ENCODE peak calls at places on chromosomes 11 and 22, in seven cellular contexts. I is stomach; G is CD8-positive, alpha-beta memory T cell; N is tibial artery; O is right lobe of liver; X is psoas muscle; K is fibroblast of lung. W is an unnamed sample.

GRCh38 chr22:44913198-44913983 is 96.4 kb downstream of the PHF21B start:
- DNase-seq in N (peak; percentile 35), G (no peak), X (no peak), O (peak; percentile 36), I (no peak), K (no peak), W (no peak)

GRCh38 chr11:36228689-36229088 is 60.5 kb downstream of the COMMD9 start:
- DNase-seq in O (no peak), X (peak; percentile 37), K (no peak), G (no peak), N (peak; percentile 69), I (no peak), W (no peak)

GRCh38 chr11:60994450-60995135 is 23.1 kb downstream of the CD6 start:
- DNase-seq in K (no peak), I (no peak), G (no peak), O (no peak), X (no peak), N (no peak), W (no peak)

GRCh38 chr11:121460941-121461514 is 8.3 kb upstream of the SORL1-AS1 start:
- DNase-seq in G (no peak), I (no peak), N (no peak), X (no peak), O (peak; percentile 91), K (no peak), W (no peak)

GRCh38 chr11:114308689-114309089 is 12.5 kb downstream of the NNMT start:
- DNase-seq in I (no peak), G (no peak), O (peak; percentile 89), X (no peak), N (peak; percentile 86), K (peak; percentile 66), W (no peak)

GRCh38 chr11:10450451-10451398 is 4.3 kb upstream of the AMPD3 start:
- DNase-seq in O (peak; percentile 79), X (peak; percentile 41), K (peak; percentile 24), G (peak; percentile 60), N (no peak), I (peak; percentile 74), W (peak; percentile 62)

GRCh38 chr11:130609121-130610035 is 160.9 kb downstream of the ADAMTS15 start:
- DNase-seq in G (no peak), O (no peak), N (peak; percentile 98), K (no peak), I (peak; percentile 57), X (peak; percentile 85), W (no peak)

GRCh38 chr22:26310616-26311015 is 118.4 kb upstream of the ASPHD2 start:
- DNase-seq in O (no peak), X (no peak), K (no peak), N (no peak), I (no peak), G (no peak), W (no peak)

GRCh38 chr11:114160884-114161283 is 101.4 kb downstream of the ZBTB16 start:
- DNase-seq in O (no peak), N (no peak), X (no peak), I (no peak), K (no peak), G (no peak), W (no peak)

GRCh38 chr11:123302751-123303195 is 107.7 kb upstream of the CLMP start:
- DNase-seq in G (no peak), O (no peak), X (no peak), I (no peak), K (peak; percentile 65), N (no peak), W (no peak)

GRCh38 chr11:129204439-129204838 is 12.3 kb upstream of the ARHGAP32 start:
- DNase-seq in N (no peak), O (no peak), X (no peak), K (no peak), I (no peak), G (no peak), W (no peak)

GRCh38 chr11:76783901-76784813 is 1.0 kb downstream of the TSKU start:
- DNase-seq in K (peak; percentile 88), X (peak; percentile 73), G (no peak), I (peak; percentile 56), N (peak; percentile 88), O (peak; percentile 61), W (no peak)

GRCh38 chr11:112017538-112017937 is 7.7 kb upstream of the DLAT start:
- DNase-seq in I (no peak), X (no peak), G (no peak), O (peak; percentile 60), N (no peak), K (peak; percentile 59), W (no peak)

GRCh38 chr11:14622241-14622954 is 21.2 kb upstream of the PDE3B start:
- DNase-seq in X (no peak), G (no peak), O (no peak), N (no peak), K (no peak), I (no peak), W (no peak)

GRCh38 chr11:73883856-73884255 is 7.1 kb downstream of the PAAF1 start:
- DNase-seq in G (no peak), N (no peak), O (no peak), X (no peak), I (no peak), K (no peak), W (no peak)

GRCh38 chr22:37803195-37803635 is 4.5 kb upstream of the GCAT start:
- DNase-seq in K (no peak), I (no peak), X (no peak), G (no peak), N (no peak), O (no peak), W (no peak)

GRCh38 chr22:42022162-42022847 is 23.7 kb downstream of the WBP2NL start:
- DNase-seq in N (no peak), G (no peak), K (no peak), X (no peak), O (no peak), I (no peak), W (no peak)

GRCh38 chr22:39530136-39530535 is 2.4 kb downstream of the RPS19BP1 start:
- DNase-seq in O (no peak), I (no peak), X (no peak), N (no peak), G (no peak), K (no peak), W (no peak)
- H3K4me1 ChIP-seq in O (peaks cover 3% of the 10 kb centered on the region), I (peaks cover 53% of the 10 kb centered on the region), X (peaks cover 43% of the 10 kb centered on the region), N (peaks cover 46% of the 10 kb centered on the region), G (peaks cover 70% of the 10 kb centered on the region), K (peaks cover 17% of the 10 kb centered on the region), W (peaks cover 47% of the 10 kb centered on the region)

GRCh38 chr11:131656179-131656838 is 285.9 kb downstream of the NTM start:
- DNase-seq in N (no peak), G (no peak), O (no peak), I (no peak), X (no peak), K (no peak), W (no peak)
- H3K4me1 ChIP-seq in N (no peaks in the 10 kb centered on the region), G (no peaks in the 10 kb centered on the region), O (no peaks in the 10 kb centered on the region), I (no peaks in the 10 kb centered on the region), X (no peaks in the 10 kb centered on the region), K (no peaks in the 10 kb centered on the region), W (no peaks in the 10 kb centered on the region)

GRCh38 chr22:49933236-49933921 is 14.9 kb downstream of the CRELD2 start:
- DNase-seq in X (peak; percentile 83), N (no peak), G (no peak), K (no peak), O (peak; percentile 81), I (peak; percentile 64), W (no peak)
- H3K4me1 ChIP-seq in X (peaks cover 64% of the 10 kb centered on the region), N (peaks cover 57% of the 10 kb centered on the region), G (peaks cover 38% of the 10 kb centered on the region), K (peaks cover 24% of the 10 kb centered on the region), O (no peaks in the 10 kb centered on the region), I (peaks cover 70% of the 10 kb centered on the region), W (peaks cover 35% of the 10 kb centered on the region)

GRCh38 chr11:30455025-30455424 is 131.1 kb downstream of the MPPED2 start:
- DNase-seq in X (no peak), O (no peak), K (no peak), I (no peak), N (no peak), G (no peak), W (no peak)

GRCh38 chr11:30452114-30452513 is 129.2 kb downstream of the ARL14EP start:
- DNase-seq in K (no peak), I (no peak), N (no peak), G (no peak), O (no peak), X (no peak), W (no peak)

GRCh38 chr11:30452842-30453241 is 129.9 kb downstream of the ARL14EP start:
- DNase-seq in N (no peak), O (no peak), K (no peak), G (no peak), I (no peak), X (no peak), W (no peak)

GRCh38 chr11:30454108-30454507 is 131.2 kb downstream of the ARL14EP start:
- DNase-seq in X (no peak), N (no peak), O (no peak), I (no peak), G (no peak), K (no peak), W (no peak)

DNA sequence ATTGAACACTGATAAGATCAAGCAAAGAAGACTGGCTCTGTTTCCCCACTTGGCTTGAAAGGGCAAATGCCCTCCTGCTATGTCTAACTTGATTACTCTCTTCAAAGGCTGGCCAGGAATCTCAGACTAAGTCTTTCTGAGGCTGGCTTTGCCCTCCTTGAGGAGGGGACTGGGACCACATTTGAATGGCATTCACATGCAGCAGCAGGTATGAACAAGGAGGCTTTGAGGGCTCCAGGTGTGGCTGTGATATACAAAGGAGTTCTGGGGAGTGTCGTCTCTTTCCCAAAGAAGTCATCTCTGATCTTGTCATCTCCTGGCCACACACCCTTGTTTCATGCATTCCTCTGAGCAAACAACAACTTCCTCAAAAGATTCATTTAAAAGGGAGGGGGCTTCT is 130.8 kb downstream of the ARL14EP start:
- DNase-seq in N (no peak), G (no peak), I (no peak), X (no peak), O (no peak), K (no peak), W (no peak)
- H3K4me1 ChIP-seq in N (no peaks in the 10 kb centered on the region), G (no peaks in the 10 kb centered on the region), I (no peaks in the 10 kb centered on the region), X (peaks cover 31% of the 10 kb centered on the region), O (no peaks in the 10 kb centered on the region), K (no peaks in the 10 kb centered on the region), W (no peaks in the 10 kb centered on the region)

DNA sequence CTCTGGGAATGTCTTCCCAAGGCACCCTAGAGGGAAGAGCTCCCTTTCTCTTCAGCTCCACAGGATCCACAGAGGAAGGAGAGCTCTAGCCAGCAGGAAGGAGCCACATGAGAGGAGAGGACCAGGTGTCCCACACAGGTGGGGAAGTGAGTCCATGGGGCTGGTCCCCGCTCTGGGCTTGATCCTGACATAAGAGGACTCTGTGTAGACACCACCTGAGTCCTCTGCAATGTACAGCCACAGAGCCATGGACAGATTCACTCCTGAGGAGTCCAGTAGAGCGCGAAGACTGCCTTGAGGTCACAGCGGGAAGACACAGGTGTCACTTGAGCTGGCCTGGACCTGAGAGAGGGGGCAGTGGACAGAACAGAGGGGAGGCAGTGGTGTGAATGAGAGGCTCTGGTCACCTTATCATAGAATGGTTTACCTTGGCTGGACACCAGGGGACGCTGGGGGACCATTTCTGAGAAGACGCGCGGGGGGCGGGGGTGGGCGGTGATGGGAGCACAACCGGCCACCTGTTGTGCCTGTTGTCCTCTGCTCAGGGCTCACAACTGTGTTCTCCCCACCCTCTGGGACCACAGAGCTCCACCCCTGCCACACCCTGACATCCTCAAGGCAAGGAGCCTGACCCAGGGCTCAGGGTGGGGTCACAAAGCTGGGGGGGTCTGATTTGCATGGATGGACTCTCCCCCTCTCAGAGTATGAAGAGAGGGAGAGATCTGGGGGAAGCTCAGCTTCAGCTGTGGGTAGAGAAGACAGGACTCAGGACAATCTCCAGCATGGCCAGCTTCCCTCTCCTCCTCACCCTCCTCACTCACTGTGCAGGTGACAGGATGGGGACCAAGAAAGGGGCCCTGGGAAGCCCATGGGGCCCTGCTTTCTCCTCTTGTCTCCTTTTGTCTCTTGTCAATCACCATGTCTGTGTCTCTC is 128.2 kb downstream of the ZNF280B start:
- DNase-seq in O (no peak), G (no peak), I (no peak), K (no peak), N (no peak), X (no peak), W (no peak)
- H3K4me1 ChIP-seq in O (no peaks in the 10 kb centered on the region), G (no peaks in the 10 kb centered on the region), I (no peaks in the 10 kb centered on the region), K (no peaks in the 10 kb centered on the region), N (no peaks in the 10 kb centered on the region), X (no peaks in the 10 kb centered on the region), W (no peaks in the 10 kb centered on the region)